ENCODE peak calls at places on chromosomes 7 and 10, in five cellular contexts. A is Jurkat, Clone E6-1; E is cardiac fibroblast; V is RCC 7860; Y is GM12891. O is an unnamed sample.

GRCh38 chr10:132817701-132818211 is 31.8 kb upstream of the NKX6-2 start:
- DNase-seq in A (no peak), E (no peak), V (no peak), Y (no peak), O (no peak)

GRCh38 chr10:8588135-8588534 is 533.6 kb downstream of the GATA3 start:
- DNase-seq in Y (no peak), E (no peak), A (no peak), V (no peak), O (no peak)

GRCh38 chr10:11213156-11213555 is 195.5 kb downstream of the CELF2 start:
- DNase-seq in E (no peak), V (no peak), Y (no peak), A (no peak), O (peak)

GRCh38 chr10:75398630-75399460 is 2.7 kb downstream of the ZNF503 start:
- DNase-seq in Y (no peak), V (no peak), E (peak), A (no peak), O (no peak)

GRCh38 chr7:37738338-37738737 is 54.8 kb downstream of the GPR141 start:
- DNase-seq in E (no peak), A (no peak), Y (no peak), V (no peak), O (no peak)

GRCh38 chr10:97849491-97850402 is at the start of gene GOLGA7B:
- DNase-seq in V (no peak), A (no peak), Y (peak), E (peak), O (peak)

GRCh38 chr10:71086439-71087080 is 125.8 kb upstream of the UNC5B start:
- DNase-seq in Y (no peak), V (no peak), E (no peak), A (no peak), O (no peak)

GRCh38 chr7:46580756-46581155 is 659.7 kb upstream of the IGFBP3 start:
- DNase-seq in E (no peak), A (no peak), V (no peak), Y (no peak), O (no peak)

GRCh38 chr7:44622342-44623151 is 16.1 kb downstream of the OGDH start:
- DNase-seq in Y (no peak), A (no peak), V (no peak), E (no peak), O (no peak)

GRCh38 chr7:113113912-113114311 is 4.4 kb downstream of the SMIM30 start:
- DNase-seq in E (no peak), A (no peak), V (no peak), Y (no peak), O (peak)

GRCh38 chr10:51397244-51397643 is 302.2 kb downstream of the CSTF2T start:
- DNase-seq in V (no peak), A (no peak), E (no peak), Y (no peak), O (no peak)

GRCh38 chr10:67663449-67664087 is 32.4 kb downstream of the CTNNA3 start:
- DNase-seq in E (no peak), Y (no peak), V (no peak), A (no peak), O (no peak)

GRCh38 chr7:84821671-84822534 is 365.0 kb downstream of the SEMA3D start:
- DNase-seq in E (no peak), A (no peak), Y (no peak), V (no peak), O (no peak)

GRCh38 chr10:48792687-48793096 is 108.0 kb downstream of the WDFY4 start:
- DNase-seq in E (peak), A (no peak), Y (no peak), V (no peak), O (no peak)

GRCh38 chr10:115141254-115141653 is 48.1 kb downstream of the ATRNL1 start:
- DNase-seq in E (peak), A (no peak), V (peak), Y (no peak), O (no peak)

GRCh38 chr10:10056958-10057357 is 960.7 kb upstream of the CELF2 start:
- DNase-seq in V (no peak), Y (no peak), A (no peak), E (peak), O (no peak)

GRCh38 chr7:149865437-149865836 is 8.3 kb upstream of the ATP6V0E2 start:
- DNase-seq in V (no peak), Y (no peak), A (peak), E (peak), O (no peak)

GRCh38 chr7:142806021-142806353 is 35.2 kb downstream of the PRSS2 start:
- DNase-seq in V (no peak), A (peak), E (no peak), Y (no peak), O (no peak)

GRCh38 chr7:157271991-157272324 is 64.8 kb upstream of the DNAJB6 start:
- DNase-seq in A (no peak), V (peak), Y (no peak), E (peak), O (no peak)

GRCh38 chr10:60564475-60564874 is 174.8 kb upstream of the ANK3 start:
- DNase-seq in Y (no peak), E (no peak), A (no peak), V (no peak), O (no peak)

GRCh38 chr10:104120903-104121484 is 977 bp upstream of the SFR1 start:
- DNase-seq in Y (no peak), E (peak), A (no peak), V (peak), O (peak)